ENCODE peak calls at places on chromosomes 6 and 20, in six cellular contexts. One of them, this sample, is unnamed.
A peak's percentile ranks its signal among the peaks of the same experiment; 100 is the strongest.

GRCh38 chr6:139468178-139468577 is 93.7 kb upstream of the CITED2 start:
- DNase-seq in RWPE2: no peak
- DNase-seq in neural crest cell: no peak
- DNase-seq in GM13977: no peak
- DNase-seq in dorsolateral prefrontal cortex: no peak
- DNase-seq in activated B cell treated with CpG ODN at 0.5 μM for 24 hours: no peak
- DNase-seq in this sample: no peak

GRCh38 chr20:4555188-4555893 is 166.4 kb upstream of the PRND start:
- DNase-seq in RWPE2: no peak
- DNase-seq in neural crest cell: no peak
- DNase-seq in GM13977: no peak
- DNase-seq in dorsolateral prefrontal cortex: no peak
- DNase-seq in activated B cell treated with CpG ODN at 0.5 μM for 24 hours: no peak
- DNase-seq in this sample: no peak

GRCh38 chr6:72955666-72956065 is 269.6 kb downstream of the KHDC1L start:
- DNase-seq in RWPE2: no peak
- DNase-seq in neural crest cell: no peak
- DNase-seq in GM13977: no peak
- DNase-seq in dorsolateral prefrontal cortex: no peak
- DNase-seq in activated B cell treated with CpG ODN at 0.5 μM for 24 hours: no peak
- DNase-seq in this sample: no peak

GRCh38 chr6:97059473-97059872 is 134.9 kb downstream of the KLHL32 start:
- DNase-seq in RWPE2: no peak
- DNase-seq in neural crest cell: no peak
- DNase-seq in GM13977: peak; percentile 68
- DNase-seq in dorsolateral prefrontal cortex: no peak
- DNase-seq in activated B cell treated with CpG ODN at 0.5 μM for 24 hours: no peak
- DNase-seq in this sample: no peak

GRCh38 chr20:51511861-51512619 is 30.5 kb downstream of the NFATC2 start:
- DNase-seq in RWPE2: no peak
- DNase-seq in neural crest cell: no peak
- DNase-seq in GM13977: no peak
- DNase-seq in dorsolateral prefrontal cortex: no peak
- DNase-seq in activated B cell treated with CpG ODN at 0.5 μM for 24 hours: no peak
- DNase-seq in this sample: no peak

GRCh38 chr6:15148356-15149058 is 97.4 kb upstream of the JARID2 start:
- DNase-seq in RWPE2: no peak
- DNase-seq in neural crest cell: no peak
- DNase-seq in GM13977: no peak
- DNase-seq in dorsolateral prefrontal cortex: peak; percentile 81
- DNase-seq in activated B cell treated with CpG ODN at 0.5 μM for 24 hours: no peak
- DNase-seq in this sample: peak; percentile 37

GRCh38 chr6:101747711-101748110 is 354.2 kb downstream of the GRIK2 start:
- DNase-seq in RWPE2: no peak
- DNase-seq in neural crest cell: no peak
- DNase-seq in GM13977: no peak
- DNase-seq in dorsolateral prefrontal cortex: peak; percentile 43
- DNase-seq in activated B cell treated with CpG ODN at 0.5 μM for 24 hours: no peak
- DNase-seq in this sample: no peak

GRCh38 chr6:114228675-114229074 is 114.1 kb downstream of the HS3ST5 start:
- DNase-seq in RWPE2: no peak
- DNase-seq in neural crest cell: no peak
- DNase-seq in GM13977: no peak
- DNase-seq in dorsolateral prefrontal cortex: no peak
- DNase-seq in activated B cell treated with CpG ODN at 0.5 μM for 24 hours: no peak
- DNase-seq in this sample: no peak

GRCh38 chr6:106974999-106975698 is 620 bp upstream of the CD24 start:
- DNase-seq in RWPE2: peak; percentile 63
- DNase-seq in neural crest cell: peak; percentile 58
- DNase-seq in GM13977: peak; percentile 58
- DNase-seq in dorsolateral prefrontal cortex: no peak
- DNase-seq in activated B cell treated with CpG ODN at 0.5 μM for 24 hours: peak; percentile 70
- DNase-seq in this sample: no peak

GRCh38 chr6:1407499-1407990 is 18.2 kb downstream of the FOXF2 start:
- DNase-seq in RWPE2: no peak
- DNase-seq in neural crest cell: no peak
- DNase-seq in GM13977: no peak
- DNase-seq in dorsolateral prefrontal cortex: no peak
- DNase-seq in activated B cell treated with CpG ODN at 0.5 μM for 24 hours: no peak
- DNase-seq in this sample: no peak

GRCh38 chr20:49030954-49031619 is 15.0 kb upstream of the CSE1L start:
- DNase-seq in RWPE2: no peak
- DNase-seq in neural crest cell: no peak
- DNase-seq in GM13977: no peak
- DNase-seq in dorsolateral prefrontal cortex: no peak
- DNase-seq in activated B cell treated with CpG ODN at 0.5 μM for 24 hours: no peak
- DNase-seq in this sample: no peak

GRCh38 chr20:49032455-49032854 is 13.7 kb upstream of the CSE1L start:
- DNase-seq in RWPE2: no peak
- DNase-seq in neural crest cell: no peak
- DNase-seq in GM13977: no peak
- DNase-seq in dorsolateral prefrontal cortex: no peak
- DNase-seq in activated B cell treated with CpG ODN at 0.5 μM for 24 hours: no peak
- DNase-seq in this sample: no peak

GRCh38 chr20:49024220-49024619 is 21.9 kb upstream of the CSE1L start:
- DNase-seq in RWPE2: no peak
- DNase-seq in neural crest cell: no peak
- DNase-seq in GM13977: no peak
- DNase-seq in dorsolateral prefrontal cortex: no peak
- DNase-seq in activated B cell treated with CpG ODN at 0.5 μM for 24 hours: no peak
- DNase-seq in this sample: no peak

GRCh38 chr20:49029203-49029602 is 16.9 kb upstream of the CSE1L start:
- DNase-seq in RWPE2: no peak
- DNase-seq in neural crest cell: no peak
- DNase-seq in GM13977: no peak
- DNase-seq in dorsolateral prefrontal cortex: no peak
- DNase-seq in activated B cell treated with CpG ODN at 0.5 μM for 24 hours: no peak
- DNase-seq in this sample: no peak

GRCh38 chr20:49028684-49029083 is 17.4 kb upstream of the CSE1L start:
- DNase-seq in RWPE2: no peak
- DNase-seq in neural crest cell: no peak
- DNase-seq in GM13977: no peak
- DNase-seq in dorsolateral prefrontal cortex: no peak
- DNase-seq in activated B cell treated with CpG ODN at 0.5 μM for 24 hours: no peak
- DNase-seq in this sample: no peak
- TF ChIP-seq CTCF in RWPE2: peak; percentile 74
- TF ChIP-seq CTCF in neural crest cell: peak; percentile 52
- TF ChIP-seq CTCF in GM13977: peak; percentile 30
- TF ChIP-seq CTCF in dorsolateral prefrontal cortex: peak; percentile 30
- TF ChIP-seq CTCF in activated B cell treated with CpG ODN at 0.5 μM for 24 hours: no peak
- TF ChIP-seq CTCF in this sample: peak; percentile 36

GRCh38 chr20:59850018-59850641 is 83.3 kb downstream of the SYCP2 start:
- DNase-seq in RWPE2: no peak
- DNase-seq in neural crest cell: no peak
- DNase-seq in GM13977: peak; percentile 41
- DNase-seq in dorsolateral prefrontal cortex: no peak
- DNase-seq in activated B cell treated with CpG ODN at 0.5 μM for 24 hours: no peak
- DNase-seq in this sample: no peak
- TF ChIP-seq CTCF in RWPE2: peak; percentile 100
- TF ChIP-seq CTCF in neural crest cell: peak; percentile 81
- TF ChIP-seq CTCF in GM13977: peak; percentile 52
- TF ChIP-seq CTCF in dorsolateral prefrontal cortex: peak; percentile 77
- TF ChIP-seq CTCF in activated B cell treated with CpG ODN at 0.5 μM for 24 hours: no peak
- TF ChIP-seq CTCF in this sample: peak; percentile 43

DNA sequence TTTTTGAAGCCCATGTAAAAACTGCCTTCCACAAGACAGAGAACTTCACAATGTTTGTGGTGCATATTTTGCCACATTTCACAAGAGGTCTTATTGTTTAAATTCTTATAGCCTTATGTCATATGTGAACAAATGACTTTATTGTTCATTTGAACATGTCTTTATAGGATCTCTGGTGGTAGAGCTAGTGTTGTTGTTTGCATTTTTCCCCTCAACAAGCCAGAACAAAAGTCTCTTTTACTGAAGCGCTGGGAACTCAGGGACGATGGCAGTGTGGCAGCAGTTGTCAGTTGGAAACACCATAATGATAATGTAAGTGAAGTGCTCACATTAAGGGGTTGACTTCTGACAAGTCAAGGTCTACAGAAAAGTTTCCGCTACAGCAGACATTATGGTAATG is 179.9 kb downstream of the GJA10 start:
- DNase-seq in RWPE2: no peak
- DNase-seq in neural crest cell: peak; percentile 12
- DNase-seq in GM13977: no peak
- DNase-seq in dorsolateral prefrontal cortex: no peak
- DNase-seq in activated B cell treated with CpG ODN at 0.5 μM for 24 hours: no peak
- DNase-seq in this sample: no peak
- TF ChIP-seq CTCF in RWPE2: no peak
- TF ChIP-seq CTCF in neural crest cell: no peak
- TF ChIP-seq CTCF in GM13977: no peak
- TF ChIP-seq CTCF in dorsolateral prefrontal cortex: no peak
- TF ChIP-seq CTCF in activated B cell treated with CpG ODN at 0.5 μM for 24 hours: no peak
- TF ChIP-seq CTCF in this sample: no peak

DNA sequence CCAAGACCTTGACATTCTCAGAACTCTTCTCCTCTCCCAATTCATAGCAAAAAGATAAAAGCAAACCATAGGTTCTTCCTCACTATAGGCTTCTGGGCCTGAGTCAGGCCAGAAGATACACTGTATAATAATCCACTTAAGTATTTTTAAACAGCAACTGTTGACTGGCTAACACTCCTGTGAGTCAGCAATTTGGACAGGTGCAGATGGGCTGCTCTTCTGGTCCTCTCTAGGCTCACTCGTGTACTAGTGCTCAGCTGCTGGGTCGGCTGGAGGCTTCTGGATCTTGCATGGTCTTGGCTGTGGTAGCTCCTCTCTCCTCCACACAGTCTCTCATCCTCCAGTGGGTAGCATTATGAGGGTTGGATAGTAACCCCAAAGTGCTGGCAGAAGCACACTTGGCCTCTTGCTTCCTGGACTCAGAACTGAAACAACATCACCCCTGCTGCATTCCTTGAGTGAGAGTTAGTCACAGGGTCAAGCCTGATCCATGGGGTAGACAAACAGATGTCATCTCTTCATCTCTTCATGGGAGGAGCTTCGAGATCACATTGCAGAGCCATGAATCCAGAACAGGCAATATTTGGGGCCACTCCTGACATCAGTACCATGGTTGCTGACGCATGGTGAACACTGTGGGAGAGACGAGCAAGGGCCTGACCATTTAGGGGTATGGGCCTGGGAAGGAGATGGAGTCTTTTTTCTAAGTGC is 86.9 kb downstream of the C6orf118 start:
- DNase-seq in RWPE2: no peak
- DNase-seq in neural crest cell: no peak
- DNase-seq in GM13977: no peak
- DNase-seq in dorsolateral prefrontal cortex: no peak
- DNase-seq in activated B cell treated with CpG ODN at 0.5 μM for 24 hours: no peak
- DNase-seq in this sample: no peak
- TF ChIP-seq CTCF in RWPE2: no peak
- TF ChIP-seq CTCF in neural crest cell: no peak
- TF ChIP-seq CTCF in GM13977: no peak
- TF ChIP-seq CTCF in dorsolateral prefrontal cortex: no peak
- TF ChIP-seq CTCF in activated B cell treated with CpG ODN at 0.5 μM for 24 hours: no peak
- TF ChIP-seq CTCF in this sample: no peak

This sample was measured in D721Med.